ENCODE peak calls at places on chromosomes 7 and 10, in six cellular contexts. One of them, this sample, is unnamed.

GRCh38 chr7:134470864-134471263 is 12.0 kb upstream of the AKR1B1 start:
- DNase-seq in left ventricle myocardium superior: no peak
- DNase-seq in renal cortical epithelial cell: peak
- DNase-seq in midbrain: no peak
- DNase-seq in Panc1: no peak
- DNase-seq in T-helper 2 cell: no peak
- DNase-seq in this sample: no peak

GRCh38 chr7:132861940-132862554 is 219.8 kb downstream of the CHCHD3 start:
- DNase-seq in midbrain: no peak
- DNase-seq in left ventricle myocardium superior: no peak
- DNase-seq in Panc1: no peak
- DNase-seq in T-helper 2 cell: no peak
- DNase-seq in renal cortical epithelial cell: no peak
- DNase-seq in this sample: no peak

GRCh38 chr10:4533626-4534025 is 292.4 kb upstream of the AKR1E2 start:
- DNase-seq in Panc1: no peak
- DNase-seq in midbrain: no peak
- DNase-seq in left ventricle myocardium superior: no peak
- DNase-seq in T-helper 2 cell: no peak
- DNase-seq in renal cortical epithelial cell: no peak
- DNase-seq in this sample: no peak

GRCh38 chr7:99469381-99470065 is 3.2 kb upstream of the ZNF789 start:
- DNase-seq in midbrain: no peak
- DNase-seq in Panc1: no peak
- DNase-seq in renal cortical epithelial cell: peak
- DNase-seq in left ventricle myocardium superior: no peak
- DNase-seq in T-helper 2 cell: no peak
- DNase-seq in this sample: no peak

GRCh38 chr7:125425507-125425906 is 495.9 kb upstream of the POT1 start:
- DNase-seq in left ventricle myocardium superior: no peak
- DNase-seq in renal cortical epithelial cell: no peak
- DNase-seq in Panc1: no peak
- DNase-seq in midbrain: no peak
- DNase-seq in T-helper 2 cell: no peak
- DNase-seq in this sample: no peak

GRCh38 chr7:28174901-28175661 is 5.5 kb downstream of the JAZF1 start:
- DNase-seq in Panc1: no peak
- DNase-seq in renal cortical epithelial cell: no peak
- DNase-seq in midbrain: no peak
- DNase-seq in T-helper 2 cell: no peak
- DNase-seq in left ventricle myocardium superior: no peak
- DNase-seq in this sample: no peak

GRCh38 chr7:147879116-147879750 is 711.3 kb upstream of the C7orf33 start:
- DNase-seq in Panc1: no peak
- DNase-seq in renal cortical epithelial cell: no peak
- DNase-seq in T-helper 2 cell: no peak
- DNase-seq in midbrain: peak
- DNase-seq in left ventricle myocardium superior: no peak
- DNase-seq in this sample: no peak

GRCh38 chr7:94904982-94905381 is 2.4 kb upstream of the PPP1R9A start:
- DNase-seq in midbrain: no peak
- DNase-seq in left ventricle myocardium superior: no peak
- DNase-seq in renal cortical epithelial cell: no peak
- DNase-seq in Panc1: no peak
- DNase-seq in T-helper 2 cell: no peak
- DNase-seq in this sample: no peak

GRCh38 chr10:122532601-122533266 is 27.8 kb upstream of the DMBT1 start:
- DNase-seq in Panc1: no peak
- DNase-seq in midbrain: no peak
- DNase-seq in left ventricle myocardium superior: no peak
- DNase-seq in renal cortical epithelial cell: no peak
- DNase-seq in T-helper 2 cell: no peak
- DNase-seq in this sample: no peak

GRCh38 chr10:102802920-102803534 is 34.2 kb downstream of the CYP17A1 start:
- DNase-seq in midbrain: no peak
- DNase-seq in Panc1: no peak
- DNase-seq in T-helper 2 cell: no peak
- DNase-seq in left ventricle myocardium superior: no peak
- DNase-seq in renal cortical epithelial cell: peak
- DNase-seq in this sample: peak

GRCh38 chr7:151676759-151677158 is 157.1 kb upstream of the RHEB start:
- DNase-seq in Panc1: no peak
- DNase-seq in midbrain: no peak
- DNase-seq in renal cortical epithelial cell: no peak
- DNase-seq in left ventricle myocardium superior: peak
- DNase-seq in T-helper 2 cell: no peak
- DNase-seq in this sample: no peak

GRCh38 chr7:351256-351655 is 61.3 kb downstream of the FOXL3 start:
- DNase-seq in left ventricle myocardium superior: no peak
- DNase-seq in midbrain: no peak
- DNase-seq in Panc1: no peak
- DNase-seq in T-helper 2 cell: peak
- DNase-seq in renal cortical epithelial cell: no peak
- DNase-seq in this sample: no peak

GRCh38 chr10:12638781-12639180 is 289.4 kb downstream of the CAMK1D start:
- DNase-seq in T-helper 2 cell: no peak
- DNase-seq in renal cortical epithelial cell: no peak
- DNase-seq in midbrain: no peak
- DNase-seq in left ventricle myocardium superior: no peak
- DNase-seq in Panc1: no peak
- DNase-seq in this sample: no peak

GRCh38 chr7:114502454-114503254 is 88.0 kb downstream of the FOXP2 start:
- DNase-seq in T-helper 2 cell: no peak
- DNase-seq in left ventricle myocardium superior: no peak
- DNase-seq in renal cortical epithelial cell: peak
- DNase-seq in midbrain: no peak
- DNase-seq in Panc1: no peak
- DNase-seq in this sample: no peak

GRCh38 chr7:29485376-29486190 is 78.1 kb upstream of the PRR15 start:
- DNase-seq in Panc1: no peak
- DNase-seq in midbrain: peak
- DNase-seq in renal cortical epithelial cell: peak
- DNase-seq in left ventricle myocardium superior: no peak
- DNase-seq in T-helper 2 cell: no peak
- DNase-seq in this sample: no peak

GRCh38 chr7:148918058-148918596 is 34.0 kb upstream of the EZH2 start:
- DNase-seq in T-helper 2 cell: no peak
- DNase-seq in left ventricle myocardium superior: no peak
- DNase-seq in Panc1: no peak
- DNase-seq in renal cortical epithelial cell: no peak
- DNase-seq in midbrain: no peak
- DNase-seq in this sample: no peak

GRCh38 chr10:26556756-26557640 is 118.9 kb downstream of the APBB1IP start:
- DNase-seq in midbrain: peak
- DNase-seq in left ventricle myocardium superior: no peak
- DNase-seq in renal cortical epithelial cell: peak
- DNase-seq in Panc1: peak
- DNase-seq in T-helper 2 cell: no peak
- DNase-seq in this sample: no peak

GRCh38 chr10:129136866-129137415 is 330.1 kb upstream of the MGMT start:
- DNase-seq in left ventricle myocardium superior: no peak
- DNase-seq in midbrain: no peak
- DNase-seq in renal cortical epithelial cell: no peak
- DNase-seq in T-helper 2 cell: no peak
- DNase-seq in Panc1: no peak
- DNase-seq in this sample: peak

This sample was measured in right atrium auricular region.